ENCODE peak calls at places on chromosomes 6 and 20, in six cellular contexts. D, F, M, T, W and X are unnamed samples.

GRCh38 chr6:44497807-44498206 is 110.3 kb downstream of the CDC5L start:
- DNase-seq in D (no peak), T (no peak), F (no peak), W (no peak), M (no peak), X (no peak)

GRCh38 chr6:69349776-69350175 is 447.0 kb downstream of the LMBRD1 start:
- DNase-seq in T (no peak), M (no peak), W (no peak), D (peak; percentile 26), F (no peak), X (no peak)

GRCh38 chr6:144007779-144008500 is at the start of gene PLAGL1:
- DNase-seq in M (no peak), W (peak; percentile 35), F (peak; percentile 79), D (peak; percentile 77), T (no peak), X (peak; percentile 72)

GRCh38 chr20:45969712-45970634 is 2.0 kb downstream of the ZNF335 start:
- DNase-seq in W (no peak), T (peak; percentile 43), D (no peak), F (peak; percentile 55), M (peak; percentile 17), X (no peak)

GRCh38 chr20:10708342-10709185 is 34.8 kb upstream of the JAG1 start:
- DNase-seq in F (no peak), W (no peak), D (no peak), M (peak; percentile 75), T (no peak), X (no peak)

GRCh38 chr6:33769248-33769821 is 19.6 kb downstream of the LEMD2 start:
- DNase-seq in T (no peak), M (no peak), W (no peak), F (no peak), D (no peak), X (no peak)

GRCh38 chr6:84137989-84138575 is 89.4 kb downstream of the CEP162 start:
- DNase-seq in M (no peak), F (no peak), T (no peak), D (no peak), W (no peak), X (no peak)

GRCh38 chr6:157317129-157317814 is 6.0 kb downstream of the TMEM242 start:
- DNase-seq in F (no peak), T (no peak), D (peak; percentile 38), W (no peak), M (no peak), X (no peak)

DNA sequence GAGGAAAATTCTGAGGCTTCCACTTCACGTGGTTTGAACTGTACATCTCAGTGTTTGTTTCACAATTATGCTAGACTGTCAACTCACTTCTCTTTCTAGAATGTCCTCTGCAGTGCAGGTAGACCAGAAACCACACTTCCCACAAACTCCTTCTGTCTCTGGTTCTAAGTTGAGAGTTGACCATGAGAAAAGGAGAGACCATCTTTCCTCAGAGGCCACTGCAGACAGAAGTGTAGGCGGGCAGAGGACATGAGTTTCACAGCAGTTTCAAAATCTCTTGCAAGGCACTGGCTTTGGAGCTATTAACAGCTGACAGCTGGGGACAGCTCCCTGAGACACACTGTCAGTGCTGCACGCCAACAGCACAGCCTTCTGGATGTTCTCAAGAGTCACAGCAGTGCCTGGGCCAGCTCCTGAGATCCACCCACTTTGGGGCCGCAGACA is 55.4 kb upstream of the MOXD1 start:
- DNase-seq in D (peak; percentile 39), F (peak; percentile 72), W (peak; percentile 86), T (peak; percentile 73), M (no peak), X (peak; percentile 56)
- TF ChIP-seq CTCF in D (no peak), F (peak; percentile 26), W (peak; percentile 43), T (peak; percentile 54), M (no peak), X (peak; percentile 78)

DNA sequence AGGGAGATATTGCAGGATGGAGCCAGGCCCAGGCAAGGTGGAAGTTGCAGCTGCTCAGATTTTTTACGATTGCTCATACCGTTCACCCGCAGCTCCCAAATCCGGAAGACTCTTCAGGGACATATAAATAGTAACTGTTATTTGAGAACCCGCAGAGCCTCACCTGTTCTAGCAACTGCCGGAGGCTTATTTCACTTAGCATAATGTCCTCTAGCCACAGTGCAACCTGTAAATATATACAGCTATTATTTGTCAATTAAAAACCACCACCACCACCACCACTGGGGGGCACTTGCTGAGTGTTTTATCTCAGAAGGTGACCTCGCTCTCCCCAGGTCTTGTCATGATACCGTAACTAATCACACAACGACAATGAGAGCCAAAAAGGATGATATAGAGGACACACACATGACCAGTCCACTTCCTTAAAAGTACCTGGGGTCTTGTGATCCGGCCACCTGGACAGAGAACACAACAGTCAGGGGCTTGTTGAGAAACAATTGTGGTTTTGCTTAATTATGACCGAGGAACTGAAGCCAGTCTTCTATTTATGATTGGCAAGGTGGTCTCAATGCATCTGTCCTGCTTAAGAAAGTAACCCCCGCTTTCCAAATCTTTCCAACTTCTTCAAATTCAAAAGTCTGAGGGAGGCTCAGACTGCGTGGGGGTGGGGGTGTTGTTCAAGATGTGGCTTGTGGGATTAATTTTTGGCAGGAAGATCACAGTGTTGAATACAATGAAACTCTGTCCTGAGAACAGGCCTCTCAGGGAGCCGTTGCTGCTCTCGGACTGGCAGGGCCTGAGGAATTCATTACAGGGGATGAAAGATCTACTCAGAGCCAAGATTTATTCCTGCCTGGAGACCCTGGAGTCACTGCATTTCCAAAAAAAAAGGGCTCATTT is 107.7 kb upstream of the PRND start:
- DNase-seq in M (peak; percentile 63), F (peak; percentile 52), D (peak; percentile 23), T (peak; percentile 94), W (peak; percentile 78), X (peak; percentile 50)
- TF ChIP-seq CTCF in M (peak; percentile 64), F (peak; percentile 24), D (no peak), T (peak; percentile 65), W (peak; percentile 39), X (peak; percentile 46)

GRCh38 chr6:56758120-56758519 is 115.4 kb upstream of the DST start:
- DNase-seq in T (no peak), D (no peak), F (no peak), M (no peak), W (no peak), X (no peak)
- TF ChIP-seq CTCF in T (no peak), D (no peak), F (no peak), M (no peak), W (no peak), X (no peak)

GRCh38 chr6:137415834-137416190 is 78.4 kb downstream of the OLIG3 start:
- DNase-seq in D (no peak), M (no peak), T (no peak), W (no peak), F (no peak), X (no peak)
- TF ChIP-seq CTCF in D (no peak), M (no peak), T (no peak), W (no peak), F (no peak), X (no peak)

DNA sequence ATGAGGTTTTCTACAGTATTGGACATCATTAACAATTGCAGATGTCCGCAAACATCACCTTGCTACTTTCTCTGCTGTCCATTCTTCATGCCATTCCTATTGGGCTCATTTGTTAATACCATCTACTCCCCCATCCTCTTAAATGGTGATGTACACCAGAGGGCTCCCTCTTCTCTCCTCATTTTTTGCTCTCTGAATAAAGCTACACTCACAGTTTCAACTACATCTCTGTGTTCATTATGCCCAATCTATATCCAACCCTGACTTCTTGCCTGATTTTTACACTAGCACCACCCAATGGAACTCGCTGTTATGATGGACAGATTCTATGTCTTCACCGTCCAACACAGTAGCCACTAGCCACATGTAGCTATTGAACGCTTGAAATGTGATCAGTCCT is 288.1 kb upstream of the ID4 start:
- DNase-seq in M (no peak), F (no peak), T (no peak), W (no peak), D (no peak), X (no peak)
- TF ChIP-seq CTCF in M (no peak), F (no peak), T (no peak), W (no peak), D (no peak), X (no peak)